ENCODE peak calls at places on chromosomes 1 and 21, in ten cellular contexts. One of them, this sample, is unnamed.

GRCh38 chr21:41943468-41944250 is 10.2 kb downstream of the C2CD2 start:
- DNase-seq in A549: no peak
- DNase-seq in uterus: no peak
- DNase-seq in esophagus squamous epithelium: no peak
- DNase-seq in breast epithelium: no peak
- DNase-seq in tibial nerve: no peak
- DNase-seq in transverse colon: no peak
- DNase-seq in right lobe of liver: no peak
- DNase-seq in testis: peak
- DNase-seq in upper lobe of left lung: no peak
- DNase-seq in this sample: no peak

GRCh38 chr1:230633469-230633868 is 8.8 kb upstream of the COG2 start:
- DNase-seq in A549: no peak
- DNase-seq in uterus: no peak
- DNase-seq in esophagus squamous epithelium: no peak
- DNase-seq in breast epithelium: no peak
- DNase-seq in tibial nerve: no peak
- DNase-seq in transverse colon: no peak
- DNase-seq in right lobe of liver: no peak
- DNase-seq in testis: no peak
- DNase-seq in upper lobe of left lung: no peak
- DNase-seq in this sample: no peak

GRCh38 chr1:32426489-32427255 is 32.4 kb upstream of the BSDC1 start:
- DNase-seq in A549: no peak
- DNase-seq in uterus: peak
- DNase-seq in esophagus squamous epithelium: no peak
- DNase-seq in breast epithelium: no peak
- DNase-seq in tibial nerve: no peak
- DNase-seq in transverse colon: peak
- DNase-seq in right lobe of liver: no peak
- DNase-seq in testis: no peak
- DNase-seq in upper lobe of left lung: no peak
- DNase-seq in this sample: no peak

GRCh38 chr21:36877741-36878140 is 88.7 kb downstream of the HLCS start:
- DNase-seq in A549: no peak
- DNase-seq in uterus: no peak
- DNase-seq in esophagus squamous epithelium: no peak
- DNase-seq in breast epithelium: no peak
- DNase-seq in tibial nerve: no peak
- DNase-seq in transverse colon: no peak
- DNase-seq in right lobe of liver: no peak
- DNase-seq in testis: no peak
- DNase-seq in upper lobe of left lung: no peak
- DNase-seq in this sample: no peak

GRCh38 chr1:184199797-184200170 is 148.3 kb downstream of the TSEN15 start:
- DNase-seq in A549: no peak
- DNase-seq in uterus: no peak
- DNase-seq in esophagus squamous epithelium: no peak
- DNase-seq in breast epithelium: no peak
- DNase-seq in tibial nerve: no peak
- DNase-seq in transverse colon: no peak
- DNase-seq in right lobe of liver: no peak
- DNase-seq in testis: no peak
- DNase-seq in upper lobe of left lung: no peak
- DNase-seq in this sample: no peak

GRCh38 chr1:41321277-41321676 is 40.0 kb upstream of the FOXO6 start:
- DNase-seq in A549: no peak
- DNase-seq in uterus: no peak
- DNase-seq in esophagus squamous epithelium: no peak
- DNase-seq in breast epithelium: no peak
- DNase-seq in tibial nerve: no peak
- DNase-seq in transverse colon: no peak
- DNase-seq in right lobe of liver: peak
- DNase-seq in testis: no peak
- DNase-seq in upper lobe of left lung: no peak
- DNase-seq in this sample: no peak

GRCh38 chr1:111690306-111690617 is 48.9 kb downstream of the INKA2 start:
- DNase-seq in A549: no peak
- DNase-seq in uterus: peak
- DNase-seq in esophagus squamous epithelium: no peak
- DNase-seq in breast epithelium: no peak
- DNase-seq in tibial nerve: peak
- DNase-seq in transverse colon: peak
- DNase-seq in right lobe of liver: no peak
- DNase-seq in testis: peak
- DNase-seq in upper lobe of left lung: peak
- DNase-seq in this sample: no peak

GRCh38 chr1:177983824-177984528 is 14.1 kb upstream of the SEC16B start:
- DNase-seq in A549: no peak
- DNase-seq in uterus: peak
- DNase-seq in esophagus squamous epithelium: no peak
- DNase-seq in breast epithelium: no peak
- DNase-seq in tibial nerve: peak
- DNase-seq in transverse colon: peak
- DNase-seq in right lobe of liver: no peak
- DNase-seq in testis: peak
- DNase-seq in upper lobe of left lung: no peak
- DNase-seq in this sample: no peak

GRCh38 chr21:27581168-27581567 is 614.3 kb upstream of the ADAMTS5 start:
- DNase-seq in A549: no peak
- DNase-seq in uterus: no peak
- DNase-seq in esophagus squamous epithelium: no peak
- DNase-seq in breast epithelium: no peak
- DNase-seq in tibial nerve: no peak
- DNase-seq in transverse colon: no peak
- DNase-seq in right lobe of liver: no peak
- DNase-seq in testis: no peak
- DNase-seq in upper lobe of left lung: no peak
- DNase-seq in this sample: no peak

GRCh38 chr21:28793043-28793442 is 199.6 kb downstream of the LTN1 start:
- DNase-seq in A549: no peak
- DNase-seq in uterus: no peak
- DNase-seq in esophagus squamous epithelium: no peak
- DNase-seq in breast epithelium: no peak
- DNase-seq in tibial nerve: no peak
- DNase-seq in transverse colon: no peak
- DNase-seq in right lobe of liver: no peak
- DNase-seq in testis: no peak
- DNase-seq in upper lobe of left lung: no peak
- DNase-seq in this sample: no peak

GRCh38 chr1:147608601-147609000 is 61.7 kb downstream of the ACP6 start:
- DNase-seq in A549: no peak
- DNase-seq in uterus: no peak
- DNase-seq in esophagus squamous epithelium: no peak
- DNase-seq in breast epithelium: no peak
- DNase-seq in tibial nerve: no peak
- DNase-seq in transverse colon: no peak
- DNase-seq in right lobe of liver: no peak
- DNase-seq in testis: no peak
- DNase-seq in upper lobe of left lung: peak
- DNase-seq in this sample: no peak

GRCh38 chr1:197808843-197809242 is 33.6 kb upstream of the DENND1B start:
- DNase-seq in A549: no peak
- DNase-seq in uterus: no peak
- DNase-seq in esophagus squamous epithelium: no peak
- DNase-seq in breast epithelium: no peak
- DNase-seq in tibial nerve: no peak
- DNase-seq in transverse colon: no peak
- DNase-seq in right lobe of liver: no peak
- DNase-seq in testis: no peak
- DNase-seq in upper lobe of left lung: no peak
- DNase-seq in this sample: no peak

GRCh38 chr1:17438176-17438976 is 1.1 kb downstream of the RCC2 start:
- DNase-seq in A549: no peak
- DNase-seq in uterus: peak
- DNase-seq in esophagus squamous epithelium: no peak
- DNase-seq in breast epithelium: peak
- DNase-seq in tibial nerve: peak
- DNase-seq in transverse colon: peak
- DNase-seq in right lobe of liver: peak
- DNase-seq in testis: peak
- DNase-seq in upper lobe of left lung: peak
- DNase-seq in this sample: no peak

GRCh38 chr1:2407991-2408275 is 4.4 kb downstream of the PEX10 start:
- DNase-seq in A549: no peak
- DNase-seq in uterus: no peak
- DNase-seq in esophagus squamous epithelium: no peak
- DNase-seq in breast epithelium: no peak
- DNase-seq in tibial nerve: no peak
- DNase-seq in transverse colon: no peak
- DNase-seq in right lobe of liver: no peak
- DNase-seq in testis: no peak
- DNase-seq in upper lobe of left lung: no peak
- DNase-seq in this sample: no peak

GRCh38 chr1:2405588-2406295 is 6.6 kb downstream of the PEX10 start:
- DNase-seq in A549: no peak
- DNase-seq in uterus: no peak
- DNase-seq in esophagus squamous epithelium: no peak
- DNase-seq in breast epithelium: no peak
- DNase-seq in tibial nerve: no peak
- DNase-seq in transverse colon: no peak
- DNase-seq in right lobe of liver: no peak
- DNase-seq in testis: no peak
- DNase-seq in upper lobe of left lung: no peak
- DNase-seq in this sample: no peak

GRCh38 chr1:2407166-2407990 is 5.0 kb downstream of the PEX10 start:
- DNase-seq in A549: no peak
- DNase-seq in uterus: no peak
- DNase-seq in esophagus squamous epithelium: no peak
- DNase-seq in breast epithelium: no peak
- DNase-seq in tibial nerve: no peak
- DNase-seq in transverse colon: no peak
- DNase-seq in right lobe of liver: peak
- DNase-seq in testis: no peak
- DNase-seq in upper lobe of left lung: no peak
- DNase-seq in this sample: no peak

GRCh38 chr1:2404890-2405511 is 7.4 kb downstream of the PEX10 start:
- DNase-seq in A549: no peak
- DNase-seq in uterus: no peak
- DNase-seq in esophagus squamous epithelium: no peak
- DNase-seq in breast epithelium: no peak
- DNase-seq in tibial nerve: no peak
- DNase-seq in transverse colon: no peak
- DNase-seq in right lobe of liver: no peak
- DNase-seq in testis: peak
- DNase-seq in upper lobe of left lung: no peak
- DNase-seq in this sample: no peak

GRCh38 chr1:2406451-2407041 is 5.8 kb downstream of the PEX10 start:
- DNase-seq in A549: no peak
- DNase-seq in uterus: no peak
- DNase-seq in esophagus squamous epithelium: no peak
- DNase-seq in breast epithelium: no peak
- DNase-seq in tibial nerve: no peak
- DNase-seq in transverse colon: no peak
- DNase-seq in right lobe of liver: no peak
- DNase-seq in testis: no peak
- DNase-seq in upper lobe of left lung: no peak
- DNase-seq in this sample: no peak
- TF ChIP-seq POLR2A in A549: no peak
- TF ChIP-seq POLR2A in uterus: no peak
- TF ChIP-seq POLR2A in esophagus squamous epithelium: no peak
- TF ChIP-seq POLR2A in breast epithelium: no peak
- TF ChIP-seq POLR2A in tibial nerve: no peak
- TF ChIP-seq POLR2A in transverse colon: no peak
- TF ChIP-seq POLR2A in right lobe of liver: no peak
- TF ChIP-seq POLR2A in testis: no peak
- TF ChIP-seq POLR2A in upper lobe of left lung: no peak
- TF ChIP-seq POLR2A in this sample: no peak

GRCh38 chr1:201100169-201100930 is 11.9 kb downstream of the CACNA1S start:
- DNase-seq in A549: no peak
- DNase-seq in uterus: no peak
- DNase-seq in esophagus squamous epithelium: no peak
- DNase-seq in breast epithelium: no peak
- DNase-seq in tibial nerve: no peak
- DNase-seq in transverse colon: no peak
- DNase-seq in right lobe of liver: no peak
- DNase-seq in testis: no peak
- DNase-seq in upper lobe of left lung: no peak
- DNase-seq in this sample: no peak
- TF ChIP-seq POLR2A in A549: no peak
- TF ChIP-seq POLR2A in uterus: no peak
- TF ChIP-seq POLR2A in esophagus squamous epithelium: no peak
- TF ChIP-seq POLR2A in breast epithelium: no peak
- TF ChIP-seq POLR2A in tibial nerve: no peak
- TF ChIP-seq POLR2A in transverse colon: no peak
- TF ChIP-seq POLR2A in right lobe of liver: no peak
- TF ChIP-seq POLR2A in testis: no peak
- TF ChIP-seq POLR2A in upper lobe of left lung: no peak
- TF ChIP-seq POLR2A in this sample: no peak

DNA sequence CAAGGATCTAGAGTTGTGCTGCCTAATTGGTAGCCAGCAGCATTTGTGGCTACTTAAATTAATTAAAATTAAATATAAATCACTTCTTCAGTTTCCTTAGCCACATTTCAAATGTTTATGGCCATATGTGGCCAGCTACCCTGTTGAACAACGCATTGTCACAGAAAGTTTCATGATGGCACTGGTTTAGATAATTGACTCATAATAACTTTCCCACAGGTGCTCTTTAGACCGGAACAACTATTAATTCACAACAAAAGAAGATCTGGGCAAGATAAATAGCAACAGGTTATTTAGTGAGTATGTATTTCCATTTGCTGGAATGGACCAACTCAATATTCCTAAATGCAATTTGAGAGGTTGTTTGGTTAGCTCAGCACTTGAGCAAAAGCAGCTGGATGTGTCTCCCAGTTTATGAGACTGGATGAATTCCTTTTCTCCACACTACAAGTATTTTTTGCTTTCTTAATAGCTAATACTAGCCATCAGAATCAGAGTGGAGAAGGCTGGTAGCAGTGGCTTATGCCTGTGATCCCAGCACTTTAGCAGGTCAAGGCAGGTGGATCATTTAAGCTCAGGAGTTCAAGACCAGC is 3.7 kb upstream of the AMIGO1 start:
- DNase-seq in A549: no peak
- DNase-seq in uterus: no peak
- DNase-seq in esophagus squamous epithelium: no peak
- DNase-seq in breast epithelium: no peak
- DNase-seq in tibial nerve: no peak
- DNase-seq in transverse colon: no peak
- DNase-seq in right lobe of liver: no peak
- DNase-seq in testis: no peak
- DNase-seq in upper lobe of left lung: no peak
- DNase-seq in this sample: no peak
- TF ChIP-seq POLR2A in A549: no peak
- TF ChIP-seq POLR2A in uterus: no peak
- TF ChIP-seq POLR2A in esophagus squamous epithelium: no peak
- TF ChIP-seq POLR2A in breast epithelium: no peak
- TF ChIP-seq POLR2A in tibial nerve: no peak
- TF ChIP-seq POLR2A in transverse colon: no peak
- TF ChIP-seq POLR2A in right lobe of liver: no peak
- TF ChIP-seq POLR2A in testis: no peak
- TF ChIP-seq POLR2A in upper lobe of left lung: no peak
- TF ChIP-seq POLR2A in this sample: no peak

DNA sequence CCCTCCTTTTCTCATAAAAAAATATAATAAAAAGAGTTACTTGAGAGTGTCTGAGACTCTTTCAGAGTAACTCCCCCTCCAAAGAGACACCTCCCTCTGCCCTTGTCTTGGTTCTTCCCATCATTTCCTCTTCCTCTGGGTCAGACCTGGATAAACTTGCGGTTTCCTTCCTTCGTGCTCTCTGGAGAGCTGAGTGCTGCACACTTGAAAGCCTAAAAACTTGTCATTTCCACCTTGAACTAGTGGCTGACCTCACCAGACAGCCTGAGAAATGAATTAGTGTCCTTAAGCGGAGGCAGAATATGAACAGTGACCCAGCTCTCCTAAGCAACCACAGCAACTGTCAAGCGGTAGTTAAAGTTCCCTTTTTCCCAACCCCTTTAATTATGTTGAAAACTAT is 88.4 kb upstream of the PROX1 start:
- DNase-seq in A549: no peak
- DNase-seq in uterus: no peak
- DNase-seq in esophagus squamous epithelium: no peak
- DNase-seq in breast epithelium: no peak
- DNase-seq in tibial nerve: no peak
- DNase-seq in transverse colon: no peak
- DNase-seq in right lobe of liver: no peak
- DNase-seq in testis: no peak
- DNase-seq in upper lobe of left lung: no peak
- DNase-seq in this sample: no peak
- TF ChIP-seq POLR2A in A549: no peak
- TF ChIP-seq POLR2A in uterus: no peak
- TF ChIP-seq POLR2A in esophagus squamous epithelium: no peak
- TF ChIP-seq POLR2A in breast epithelium: no peak
- TF ChIP-seq POLR2A in tibial nerve: no peak
- TF ChIP-seq POLR2A in transverse colon: no peak
- TF ChIP-seq POLR2A in right lobe of liver: no peak
- TF ChIP-seq POLR2A in testis: no peak
- TF ChIP-seq POLR2A in upper lobe of left lung: no peak
- TF ChIP-seq POLR2A in this sample: no peak